ENCODE peak calls at places on chromosomes 5 and 9, in eight cellular contexts. C is SK-N-SH, Q is GM23338, E is neuronal stem cell, Y is GM23248, T is mammary epithelial cell, I is IMR-90, K is HCT116. J is an unnamed sample. For H3K4me1, the result is how much of the 10 kb centered on the place peaks cover.

GRCh38 chr9:109171926-109172325 is 4.9 kb upstream of the FRRS1L start:
- DNase-seq in C (no peak), Q (no peak), E (no peak), Y (peak), T (peak), I (peak), K (no peak), J (no peak)

GRCh38 chr9:4196886-4197285 is 103.0 kb downstream of the GLIS3 start:
- DNase-seq in C (no peak), Q (no peak), E (peak), Y (no peak), T (peak), I (no peak), K (no peak), J (no peak)

GRCh38 chr9:85212209-85212608 is 529.5 kb downstream of the AGTPBP1 start:
- DNase-seq in C (no peak), Q (no peak), E (no peak), Y (peak), T (peak), I (no peak), K (peak), J (peak)

GRCh38 chr5:6686916-6687409 is 26.3 kb upstream of the TENT4A start:
- DNase-seq in C (no peak), Q (peak), E (peak), Y (peak), T (peak), I (peak), K (no peak), J (peak)

GRCh38 chr9:91131433-91131839 is 230.3 kb downstream of the AUH start:
- DNase-seq in C (no peak), Q (no peak), E (no peak), Y (peak), T (peak), I (peak), K (peak), J (peak)

GRCh38 chr9:1875921-1876448 is 139.2 kb upstream of the SMARCA2 start:
- DNase-seq in C (no peak), Q (no peak), E (no peak), Y (no peak), T (no peak), I (no peak), K (no peak), J (no peak)

GRCh38 chr9:3435732-3436131 is 90.1 kb downstream of the RFX3 start:
- DNase-seq in C (no peak), Q (no peak), E (no peak), Y (no peak), T (no peak), I (no peak), K (no peak), J (no peak)

GRCh38 chr5:32508806-32509805 is 64.6 kb upstream of the ZFR start:
- DNase-seq in C (no peak), Q (no peak), E (no peak), Y (peak), T (no peak), I (no peak), K (no peak), J (no peak)

GRCh38 chr5:52727568-52727967 is 60.1 kb upstream of the ITGA1 start:
- DNase-seq in C (no peak), Q (peak), E (no peak), Y (peak), T (peak), I (peak), K (no peak), J (no peak)

GRCh38 chr5:168047669-168048111 is 243.8 kb upstream of the WWC1 start:
- DNase-seq in C (peak), Q (peak), E (no peak), Y (peak), T (no peak), I (no peak), K (no peak), J (no peak)

GRCh38 chr5:155154973-155155372 is 141.4 kb downstream of the KIF4B start:
- DNase-seq in C (no peak), Q (no peak), E (no peak), Y (no peak), T (no peak), I (no peak), K (no peak), J (no peak)

GRCh38 chr9:126459546-126459945 is 132.9 kb downstream of the MVB12B start:
- DNase-seq in C (no peak), Q (no peak), E (no peak), Y (no peak), T (no peak), I (no peak), K (no peak), J (no peak)

GRCh38 chr9:105834404-105834803 is 140.1 kb downstream of the TMEM38B start:
- DNase-seq in C (no peak), Q (peak), E (no peak), Y (no peak), T (no peak), I (no peak), K (no peak), J (no peak)

GRCh38 chr5:110757118-110757729 is 18.4 kb downstream of the SLC25A46 start:
- DNase-seq in C (no peak), Q (peak), E (peak), Y (peak), T (peak), I (peak), K (peak), J (peak)

GRCh38 chr5:129609710-129610109 is 138.2 kb upstream of the MINAR2 start:
- DNase-seq in C (no peak), Q (no peak), E (no peak), Y (no peak), T (no peak), I (no peak), K (no peak), J (no peak)

GRCh38 chr5:141874262-141874964 is 3.8 kb downstream of the PCDH1 start:
- DNase-seq in C (peak), Q (no peak), E (no peak), Y (no peak), T (no peak), I (no peak), K (no peak), J (peak)

GRCh38 chr5:104540448-104540847 is 977.9 kb upstream of the NUDT12 start:
- DNase-seq in C (no peak), Q (no peak), E (no peak), Y (no peak), T (no peak), I (peak), K (peak), J (peak)

GRCh38 chr9:34456746-34457145 is 1.6 kb downstream of the FAM219A start:
- DNase-seq in C (no peak), Q (no peak), E (no peak), Y (no peak), T (no peak), I (no peak), K (no peak), J (no peak)

GRCh38 chr9:34458967-34459355 is 356 bp downstream of the DNAI1 start:
- DNase-seq in C (no peak), Q (peak), E (no peak), Y (no peak), T (no peak), I (no peak), K (no peak), J (no peak)

GRCh38 chr9:34457266-34458012 is 931 bp downstream of the FAM219A start:
- DNase-seq in C (peak), Q (peak), E (peak), Y (peak), T (peak), I (peak), K (no peak), J (peak)

GRCh38 chr9:34459356-34459755 is 751 bp downstream of the DNAI1 start:
- DNase-seq in C (no peak), Q (no peak), E (no peak), Y (no peak), T (no peak), I (no peak), K (no peak), J (no peak)

DNA sequence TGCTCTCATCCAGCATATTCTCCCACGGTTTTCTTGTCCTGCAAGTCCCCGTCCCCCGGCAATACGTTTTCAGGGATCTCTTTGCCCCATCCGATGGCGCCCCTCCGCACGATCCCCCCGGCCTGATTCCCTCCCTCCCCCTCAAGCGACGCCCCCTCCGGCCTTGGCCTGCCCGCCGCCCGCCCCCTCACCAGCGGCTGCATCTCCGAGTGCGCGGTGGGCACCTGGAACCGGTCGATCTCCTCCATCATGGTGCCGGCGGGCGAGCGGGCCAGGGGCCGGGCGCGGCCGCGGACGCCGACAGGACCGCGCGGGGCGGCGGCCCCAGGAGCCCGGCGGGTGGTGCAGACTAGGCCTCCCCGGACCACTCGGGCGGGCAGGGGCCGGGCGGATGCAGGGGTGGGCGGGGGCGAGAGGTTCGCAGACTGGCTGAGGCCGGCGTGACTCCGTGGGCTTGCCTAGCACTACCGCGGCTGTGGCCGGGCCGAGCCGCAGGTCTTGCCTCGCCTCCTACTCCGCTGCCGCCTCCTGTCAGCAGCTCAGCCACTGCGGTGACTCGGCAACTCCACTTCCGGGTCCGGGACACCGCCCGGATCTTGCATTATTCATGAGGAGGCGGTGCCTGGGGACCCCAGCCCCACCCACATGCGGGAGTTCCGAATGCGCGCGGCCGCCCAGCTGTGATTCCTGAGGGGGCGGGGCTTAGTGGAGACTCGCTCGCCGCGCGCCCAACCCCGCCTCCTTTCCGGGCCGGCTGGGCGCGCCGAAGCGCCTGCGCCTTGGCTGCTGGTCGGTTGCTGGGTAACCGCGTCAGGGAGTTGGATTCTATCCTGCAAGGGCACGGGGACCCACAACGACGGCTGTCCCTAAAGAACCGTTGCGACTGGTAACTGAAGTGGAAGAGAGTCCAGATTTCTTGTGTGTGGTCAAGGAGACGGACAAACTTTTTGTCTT is at the start of the genes DNAI1 and FAM219A:
- DNase-seq in C (peak), Q (peak), E (peak), Y (peak), T (peak), I (peak), K (peak), J (peak)
- H3K4me2 ChIP-seq in C (peak), Q (peak), E (peak), Y (peak), T (peak), I (peak), K (peak), J (peak)

GRCh38 chr5:24067208-24067607 is 559.8 kb downstream of the PRDM9 start:
- DNase-seq in C (no peak), Q (no peak), E (no peak), Y (no peak), T (no peak), I (no peak), K (no peak), J (no peak)

GRCh38 chr5:24068507-24068906 is 561.1 kb downstream of the PRDM9 start:
- DNase-seq in C (no peak), Q (no peak), E (no peak), Y (no peak), T (peak), I (no peak), K (no peak), J (no peak)

GRCh38 chr5:24065786-24066185 is 558.4 kb downstream of the PRDM9 start:
- DNase-seq in C (no peak), Q (no peak), E (no peak), Y (peak), T (peak), I (no peak), K (no peak), J (no peak)
- H3K4me1 ChIP-seq in C (under half), Q (under half), E (under half), Y (under half), T (under half), I (under half), K (under half), J (under half)

GRCh38 chr5:119630752-119631440 is 1.5 kb downstream of the FAM170A start:
- DNase-seq in C (no peak), Q (no peak), E (no peak), Y (no peak), T (no peak), I (no peak), K (no peak), J (no peak)

GRCh38 chr5:119629339-119629738 is at the start of gene FAM170A:
- DNase-seq in C (no peak), Q (no peak), E (no peak), Y (no peak), T (no peak), I (no peak), K (no peak), J (no peak)

GRCh38 chr5:119631660-119632059 is 2.3 kb downstream of the FAM170A start:
- DNase-seq in C (no peak), Q (no peak), E (no peak), Y (no peak), T (no peak), I (no peak), K (no peak), J (no peak)
- H3K4me3 ChIP-seq in C (no peak), Q (no peak), E (no peak), Y (no peak), T (no peak), I (no peak), K (no peak), J (no peak)

DNA sequence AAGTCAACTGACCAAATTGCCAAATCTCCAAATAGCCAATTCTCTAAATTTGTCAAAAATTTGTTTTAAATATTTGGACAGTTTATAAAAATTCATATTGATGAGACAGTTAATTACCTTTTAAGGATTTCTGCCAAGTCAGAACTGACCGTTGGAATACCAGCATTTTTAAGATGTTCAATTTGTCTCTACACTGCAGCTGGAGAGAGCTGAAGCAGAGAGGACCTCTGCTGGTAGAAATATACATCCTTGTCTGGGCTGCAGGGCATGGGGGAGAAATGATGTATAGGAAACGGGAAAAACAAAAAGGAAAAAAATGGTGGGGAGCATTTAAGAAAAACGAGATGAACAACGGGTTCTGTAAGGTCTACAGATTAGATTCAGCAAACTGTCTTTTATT is 16.8 kb downstream of the NR6A1 start:
- DNase-seq in C (peak), Q (no peak), E (no peak), Y (peak), T (no peak), I (peak), K (no peak), J (no peak)
- H3K4me2 ChIP-seq in C (peak), Q (peak), E (no peak), Y (no peak), T (no peak), I (no peak), K (peak), J (no peak)

GRCh38 chr5:56813302-56813701 is 2.0 kb upstream of the MAP3K1 start:
- DNase-seq in C (no peak), Q (no peak), E (no peak), Y (no peak), T (no peak), I (no peak), K (no peak), J (no peak)

GRCh38 chr5:56814361-56814962 is 887 bp upstream of the MAP3K1 start:
- DNase-seq in C (peak), Q (peak), E (peak), Y (peak), T (no peak), I (no peak), K (no peak), J (peak)

GRCh38 chr5:56814963-56815656 is at the start of gene MAP3K1:
- DNase-seq in C (peak), Q (peak), E (peak), Y (peak), T (peak), I (peak), K (no peak), J (peak)

GRCh38 chr5:56815657-56816545 is 552 bp downstream of the MAP3K1 start:
- DNase-seq in C (peak), Q (peak), E (peak), Y (peak), T (peak), I (peak), K (no peak), J (peak)

DNA sequence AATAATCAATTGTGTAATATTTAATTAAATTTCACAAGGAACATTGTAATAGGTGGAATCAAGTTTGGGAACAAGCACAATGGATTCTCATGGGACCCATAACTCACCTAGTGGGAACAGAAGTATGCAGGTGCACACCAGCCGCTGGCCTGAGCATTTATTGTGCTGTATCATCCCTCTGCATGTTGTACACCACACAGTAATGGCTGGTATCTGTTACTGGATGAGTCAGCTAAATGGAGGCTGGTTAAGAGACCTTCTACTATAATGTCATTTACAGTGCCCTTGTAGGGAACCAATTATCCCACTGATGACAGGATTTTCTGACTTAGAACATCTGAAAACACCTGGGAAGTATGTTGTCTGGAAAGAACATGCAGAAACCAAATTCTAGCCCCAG is 3.2 kb upstream of the MAP3K1 start:
- DNase-seq in C (peak), Q (no peak), E (no peak), Y (peak), T (peak), I (peak), K (no peak), J (peak)
- H3K4me1 ChIP-seq in C (under half), Q (under half), E (under half), Y (under half), T (under half), I (under half), K (under half), J (under half)

GRCh38 chr5:51388488-51389325 is 5.5 kb downstream of the ISL1 start:
- DNase-seq in C (no peak), Q (no peak), E (no peak), Y (no peak), T (no peak), I (no peak), K (no peak), J (no peak)

GRCh38 chr5:51389582-51390463 is 6.6 kb downstream of the ISL1 start:
- DNase-seq in C (peak), Q (peak), E (no peak), Y (peak), T (no peak), I (no peak), K (no peak), J (no peak)

GRCh38 chr5:51391175-51391574 is 7.9 kb downstream of the ISL1 start:
- DNase-seq in C (no peak), Q (no peak), E (no peak), Y (no peak), T (no peak), I (no peak), K (no peak), J (no peak)

GRCh38 chr5:51387854-51388320 is 4.6 kb downstream of the ISL1 start:
- DNase-seq in C (no peak), Q (peak), E (no peak), Y (no peak), T (no peak), I (no peak), K (no peak), J (peak)

DNA sequence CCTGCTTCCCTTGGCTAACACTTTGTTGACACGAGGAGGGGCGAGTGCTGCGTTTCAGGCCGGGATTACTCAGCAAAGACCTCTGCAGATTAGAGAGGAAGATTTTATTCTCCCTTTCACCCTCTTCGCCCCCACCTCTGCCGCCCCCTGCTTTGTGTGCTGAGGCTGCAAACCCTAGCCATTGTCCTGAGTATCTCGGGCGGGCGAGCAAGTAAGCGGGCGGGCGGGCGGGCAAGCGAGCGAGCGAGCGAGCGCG is 6.0 kb downstream of the ISL1 start:
- DNase-seq in C (no peak), Q (peak), E (no peak), Y (no peak), T (no peak), I (no peak), K (no peak), J (no peak)
- H3K4me3 ChIP-seq in C (peak), Q (peak), E (no peak), Y (no peak), T (no peak), I (no peak), K (no peak), J (peak)

GRCh38 chr5:134878403-134878802 is 4.2 kb downstream of the TXNDC15 start:
- DNase-seq in C (no peak), Q (no peak), E (no peak), Y (no peak), T (no peak), I (no peak), K (no peak), J (no peak)
- H3K4me2 ChIP-seq in C (no peak), Q (no peak), E (no peak), Y (no peak), T (no peak), I (no peak), K (no peak), J (no peak)

DNA sequence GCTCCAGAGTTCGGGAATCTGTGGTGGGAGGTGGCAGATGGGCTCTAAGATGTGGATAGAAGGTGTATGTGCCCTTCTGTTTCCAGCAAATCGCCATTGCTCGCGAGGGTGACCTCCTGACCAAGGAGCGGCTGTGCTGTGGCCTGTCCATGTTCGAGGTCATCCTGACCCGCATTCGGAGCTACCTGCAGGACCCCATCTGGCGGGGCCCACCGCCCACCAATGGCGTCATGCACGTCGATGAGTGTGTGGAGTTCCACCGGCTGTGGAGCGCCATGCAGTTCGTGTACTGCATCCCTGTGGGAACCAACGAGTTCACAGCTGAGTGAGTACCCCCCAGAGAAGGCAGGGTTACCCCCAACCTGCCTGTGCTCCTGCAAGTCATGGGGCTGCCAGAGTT is 70.9 kb upstream of the NIPAL4 start:
- DNase-seq in C (no peak), Q (no peak), E (no peak), Y (no peak), T (no peak), I (no peak), K (no peak), J (no peak)
- H3K4me1 ChIP-seq in C (under half), Q (under half), E (under half), Y (half or more), T (under half), I (under half), K (half or more), J (under half)

DNA sequence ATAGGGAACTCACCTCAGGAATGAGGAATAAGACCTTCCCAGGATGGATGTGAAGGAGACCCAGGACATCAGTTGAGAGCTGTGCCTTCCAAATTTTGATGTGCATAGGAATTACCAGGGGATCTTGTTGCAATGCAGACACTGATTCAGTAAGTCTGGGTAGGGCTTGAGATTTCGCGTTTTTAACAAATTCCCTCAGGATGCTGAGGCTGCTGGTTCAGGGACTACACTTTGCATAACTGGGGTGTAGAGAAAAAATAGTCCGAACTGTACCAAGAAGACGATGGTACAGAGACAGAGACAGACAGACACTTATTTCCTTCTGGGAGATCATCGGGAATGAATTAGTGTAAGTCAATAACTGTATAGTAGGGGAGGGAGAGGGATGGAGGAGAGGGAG is 82.3 kb upstream of the FREM1 start:
- DNase-seq in C (peak), Q (no peak), E (peak), Y (peak), T (no peak), I (no peak), K (no peak), J (no peak)
- H3K4me3 ChIP-seq in C (peak), Q (peak), E (peak), Y (peak), T (no peak), I (peak), K (no peak), J (no peak)